ENCODE peak calls at places on chromosomes 7 and 10, in four cellular contexts. M is H9, P is H1, T is trophoblast cell. Q is an unnamed sample. For H3K79me2, the result is how much of the 10 kb centered on the place peaks cover.

GRCh38 chr7:2542924-2543871 is 12.1 kb downstream of the BRAT1 start:
- DNase-seq in M (no peak), T (no peak), P (no peak), Q (no peak)

GRCh38 chr7:64874114-64874513 is 29.0 kb upstream of the ZNF273 start:
- DNase-seq in T (no peak), P (no peak), M (no peak), Q (no peak)

GRCh38 chr10:48506147-48506917 is 98.5 kb downstream of the ARHGAP22 start:
- DNase-seq in P (peak), T (peak), M (peak), Q (peak)

GRCh38 chr7:55206235-55207029 is 158.7 kb upstream of the LANCL2 start:
- DNase-seq in M (no peak), P (no peak), T (peak), Q (no peak)

GRCh38 chr7:25772802-25773201 is 379.2 kb upstream of the NFE2L3 start:
- DNase-seq in T (no peak), P (no peak), M (no peak), Q (no peak)

GRCh38 chr7:95867309-95867708 is 95.0 kb downstream of the DYNC1I1 start:
- DNase-seq in M (peak), P (no peak), T (peak), Q (peak)

GRCh38 chr10:81957976-81958375 is 83.0 kb downstream of the NRG3 start:
- DNase-seq in T (no peak), P (no peak), M (no peak), Q (peak)

GRCh38 chr7:135151162-135151932 is 3.5 kb downstream of the TMEM140 start:
- DNase-seq in M (no peak), P (no peak), T (peak), Q (no peak)

GRCh38 chr10:71854031-71854430 is 3.0 kb upstream of the PSAP start:
- DNase-seq in P (no peak), M (no peak), T (peak), Q (no peak)

GRCh38 chr10:20004087-20004523 is 187.9 kb downstream of the PLXDC2 start:
- DNase-seq in T (peak), P (no peak), M (no peak), Q (no peak)

GRCh38 chr10:6843477-6843876 is 263.4 kb upstream of the PRKCQ start:
- DNase-seq in P (no peak), T (peak), M (no peak), Q (no peak)

GRCh38 chr10:106111241-106111640 is 1053.3 kb downstream of the SORCS1 start:
- DNase-seq in T (peak), P (no peak), M (no peak), Q (no peak)

GRCh38 chr7:87534072-87534471 is 58.6 kb upstream of the ABCB4 start:
- DNase-seq in P (no peak), T (peak), M (no peak), Q (no peak)

GRCh38 chr7:37901236-37901827 is 15.3 kb downstream of the SFRP4 start:
- DNase-seq in M (no peak), T (peak), P (no peak), Q (peak)

GRCh38 chr7:33591481-33591880 is 313.9 kb upstream of the BMPER start:
- DNase-seq in T (no peak), M (no peak), P (no peak), Q (no peak)

GRCh38 chr7:3558410-3558809 is 257.4 kb downstream of the SDK1 start:
- DNase-seq in M (no peak), P (no peak), T (no peak), Q (no peak)

GRCh38 chr10:3780056-3780765 is 4.8 kb downstream of the KLF6 start:
- DNase-seq in T (peak), M (peak), P (no peak), Q (peak)

GRCh38 chr10:79242620-79243152 is 104.6 kb upstream of the PPIF start:
- DNase-seq in T (peak), M (peak), P (peak), Q (peak)

GRCh38 chr10:44885710-44886109 is 25.4 kb upstream of the TMEM72 start:
- DNase-seq in T (no peak), M (no peak), P (no peak), Q (no peak)

GRCh38 chr7:18151419-18151818 is 123.8 kb upstream of the PRPS1L1 start:
- DNase-seq in T (no peak), P (no peak), M (no peak), Q (no peak)

GRCh38 chr7:107394301-107394700 is 75.6 kb upstream of the GPR22 start:
- DNase-seq in P (no peak), T (no peak), M (no peak), Q (no peak)

GRCh38 chr7:155787171-155787851 is 25.0 kb downstream of the SHH start:
- DNase-seq in M (no peak), T (peak), P (no peak), Q (no peak)

GRCh38 chr7:18768256-18768655 is 272.7 kb downstream of the HDAC9 start:
- DNase-seq in M (no peak), P (no peak), T (no peak), Q (no peak)

GRCh38 chr10:55550241-55550640 is 749.2 kb upstream of the PCDH15 start:
- DNase-seq in M (no peak), P (no peak), T (no peak), Q (no peak)

GRCh38 chr7:138460176-138460648 is at the start of gene TRIM24:
- DNase-seq in P (no peak), M (no peak), T (no peak), Q (no peak)

GRCh38 chr7:128883622-128884549 is 21.2 kb downstream of the ATP6V1F start:
- DNase-seq in T (peak), P (peak), M (peak), Q (peak)

GRCh38 chr10:51074238-51075028 is at the start of gene PRKG1:
- DNase-seq in P (peak), T (peak), M (peak), Q (peak)

GRCh38 chr10:79176052-79176501 is 107.3 kb downstream of the ZMIZ1 start:
- DNase-seq in T (no peak), M (no peak), P (no peak), Q (no peak)

GRCh38 chr10:117448840-117449239 is 73.6 kb upstream of the PDZD8 start:
- DNase-seq in P (no peak), T (no peak), M (no peak), Q (no peak)

GRCh38 chr7:75056476-75056875 is 17.1 kb downstream of the RCC1L start:
- DNase-seq in M (no peak), T (no peak), P (no peak), Q (no peak)

DNA sequence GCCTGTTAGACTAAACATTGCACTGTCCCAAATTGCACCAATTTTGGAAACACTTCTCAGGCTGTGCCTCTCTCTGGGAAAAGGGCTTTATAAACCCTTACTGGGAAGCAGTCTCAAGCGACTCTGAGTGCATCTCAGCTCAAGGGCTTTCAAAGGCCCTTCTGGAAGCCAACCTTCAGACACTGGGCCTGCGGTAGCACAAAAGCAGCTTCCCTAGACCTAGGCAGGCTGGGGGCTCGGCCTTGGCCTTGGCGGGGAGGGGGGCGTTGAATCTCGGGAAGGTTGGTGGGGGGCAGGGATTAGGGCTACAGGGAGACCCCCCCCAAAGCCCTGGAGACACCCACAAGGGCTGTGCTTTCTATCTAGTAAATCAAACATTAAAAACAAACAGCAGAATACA is 298.0 kb downstream of the GFRA1 start:
- DNase-seq in M (no peak), T (no peak), P (no peak), Q (no peak)
- H2BK5ac ChIP-seq in M (no peak), T (no peak), P (no peak), Q (no peak)

GRCh38 chr7:130897515-130898419 is 163.8 kb upstream of the KLF14 start:
- DNase-seq in M (no peak), T (no peak), P (no peak), Q (no peak)
- H3K79me2 ChIP-seq in M (under half), T (under half), P (under half), Q (under half)

GRCh38 chr7:67470256-67470751 is 473.7 kb downstream of the TYW1 start:
- DNase-seq in T (no peak), P (no peak), M (no peak), Q (no peak)
- H2BK5ac ChIP-seq in T (no peak), P (no peak), M (no peak), Q (no peak)

DNA sequence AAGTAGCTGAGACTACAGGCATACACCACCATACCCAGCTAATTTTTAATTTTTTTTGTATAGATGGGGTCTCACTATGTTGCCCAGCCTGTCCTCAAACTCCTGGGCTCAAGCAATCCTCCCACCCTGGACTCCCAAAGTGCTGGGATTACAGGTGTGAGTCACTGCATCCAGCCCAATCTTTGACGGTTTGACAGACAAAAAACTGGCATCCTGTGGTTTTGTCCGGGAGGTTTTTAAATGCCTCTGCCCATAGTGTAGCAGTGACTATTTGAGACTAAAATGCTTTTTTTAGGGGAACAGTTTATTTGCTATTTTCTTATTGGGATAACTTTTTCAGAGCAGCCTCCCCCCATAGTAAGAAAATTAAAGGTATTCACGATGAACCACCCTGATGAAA is 523.7 kb upstream of the GALNT17 start:
- DNase-seq in T (no peak), M (no peak), P (no peak), Q (no peak)
- H3K79me2 ChIP-seq in T (under half), M (under half), P (under half), Q (under half)

DNA sequence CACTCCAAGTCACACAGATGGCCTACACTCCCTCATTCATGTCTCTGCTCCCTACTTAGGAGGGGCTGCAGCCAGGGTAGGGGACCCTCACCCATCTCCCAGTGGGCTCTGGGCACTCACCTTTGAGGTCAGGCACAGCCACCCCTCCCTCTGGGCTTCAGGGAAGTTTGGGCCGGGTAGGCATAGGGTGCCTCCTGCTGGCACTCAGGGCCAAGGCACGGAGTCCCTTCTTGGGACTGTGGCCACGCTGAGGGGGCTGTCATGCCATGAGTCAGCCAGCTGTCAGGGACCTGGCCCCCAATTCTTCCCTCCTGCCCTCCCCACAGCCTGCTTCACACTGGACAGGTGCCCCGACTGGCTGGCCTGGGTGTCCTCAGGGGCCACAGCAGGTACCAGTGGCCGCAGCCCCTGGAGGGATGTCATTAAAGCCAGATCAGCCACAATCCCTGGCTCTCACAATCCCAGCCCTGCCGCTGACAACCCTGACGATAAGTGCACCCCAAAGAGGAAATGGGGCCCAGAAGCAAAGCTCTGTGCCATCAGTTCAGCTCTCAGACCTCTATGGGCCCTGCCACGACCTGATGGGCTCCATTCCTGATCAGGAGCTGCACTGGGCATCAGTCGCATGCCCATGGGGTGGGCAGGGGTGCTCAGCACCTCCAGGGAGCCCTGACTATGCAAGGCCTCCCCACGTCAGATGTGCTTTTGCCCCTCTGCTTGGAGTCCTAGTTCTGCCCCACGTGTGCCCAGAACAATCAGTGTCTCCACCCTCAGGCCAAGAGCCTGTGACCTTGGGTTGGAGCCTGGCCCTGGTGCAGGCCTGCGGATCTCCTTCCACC is 34.1 kb upstream of the RET start:
- DNase-seq in P (peak), T (no peak), M (peak), Q (peak)
- H2BK5ac ChIP-seq in P (no peak), T (no peak), M (no peak), Q (no peak)

DNA sequence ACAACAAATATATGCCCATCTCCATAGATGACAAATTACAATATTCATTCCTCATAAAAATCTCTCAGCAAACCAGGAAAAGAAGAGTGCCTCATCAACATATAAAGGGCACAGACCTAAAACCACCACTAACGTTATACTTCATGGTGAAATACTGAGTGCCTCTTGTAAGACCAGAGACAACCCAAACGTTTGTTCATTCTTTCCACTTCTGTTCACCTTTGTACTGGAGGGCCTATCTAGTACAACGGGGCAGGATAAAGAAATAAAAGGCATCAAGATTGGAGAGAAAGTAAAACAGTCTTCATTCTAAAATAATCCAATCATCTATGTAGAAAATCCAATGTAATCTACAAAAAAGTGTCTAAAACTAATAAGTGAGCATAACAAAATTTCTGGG is 79.1 kb downstream of the LARP4B start:
- DNase-seq in P (no peak), M (no peak), T (no peak), Q (no peak)
- H3K79me2 ChIP-seq in P (half or more), M (under half), T (under half), Q (under half)

GRCh38 chr10:29305031-29305335 is 16.1 kb downstream of the LYZL1 start:
- DNase-seq in P (no peak), T (no peak), M (no peak), Q (no peak)
- H2BK5ac ChIP-seq in P (no peak), T (peak), M (no peak), Q (no peak)

GRCh38 chr7:157396316-157397035 is 59.7 kb downstream of the DNAJB6 start:
- DNase-seq in P (no peak), M (no peak), T (no peak), Q (no peak)

GRCh38 chr7:157399086-157399687 is 62.4 kb downstream of the DNAJB6 start:
- DNase-seq in T (peak), P (no peak), M (no peak), Q (no peak)

GRCh38 chr7:157397036-157397720 is 60.4 kb downstream of the DNAJB6 start:
- DNase-seq in M (no peak), T (no peak), P (no peak), Q (no peak)

GRCh38 chr7:157400171-157400860 is 63.5 kb downstream of the DNAJB6 start:
- DNase-seq in P (no peak), T (no peak), M (no peak), Q (no peak)

GRCh38 chr7:157397751-157398691 is 61.2 kb downstream of the DNAJB6 start:
- DNase-seq in P (no peak), T (peak), M (peak), Q (peak)
- H3K79me2 ChIP-seq in P (half or more), T (under half), M (under half), Q (under half)

GRCh38 chr10:24900888-24901685 is 51.3 kb downstream of the PRTFDC1 start:
- DNase-seq in M (no peak), P (no peak), T (no peak), Q (no peak)

GRCh38 chr10:24898501-24898900 is 53.9 kb downstream of the PRTFDC1 start:
- DNase-seq in T (no peak), P (no peak), M (no peak), Q (no peak)

GRCh38 chr10:24901686-24902399 is 50.6 kb downstream of the PRTFDC1 start:
- DNase-seq in P (no peak), T (no peak), M (no peak), Q (peak)

GRCh38 chr10:24897326-24897926 is 55.0 kb downstream of the PRTFDC1 start:
- DNase-seq in P (no peak), M (no peak), T (peak), Q (peak)

DNA sequence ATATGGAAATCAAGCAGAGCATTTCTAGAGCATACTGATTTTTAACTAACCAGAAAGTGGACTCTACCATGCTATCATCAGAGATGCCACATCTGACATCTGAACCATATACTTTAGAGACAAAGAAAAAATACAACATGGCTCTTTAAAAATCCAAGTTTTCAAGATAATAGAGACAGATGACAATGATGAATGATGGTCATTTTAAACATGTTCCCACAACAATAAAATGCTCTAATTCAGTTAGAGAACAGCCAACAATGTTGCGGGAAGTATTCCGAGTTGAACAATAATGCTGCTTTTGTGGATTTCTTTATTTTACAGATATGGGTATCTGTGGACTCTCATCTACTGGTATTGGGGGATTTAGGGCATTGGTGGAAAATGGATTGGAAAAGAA is 52.8 kb downstream of the PRTFDC1 start:
- DNase-seq in P (no peak), T (no peak), M (no peak), Q (no peak)
- H2BK5ac ChIP-seq in P (no peak), T (no peak), M (no peak), Q (no peak)

DNA sequence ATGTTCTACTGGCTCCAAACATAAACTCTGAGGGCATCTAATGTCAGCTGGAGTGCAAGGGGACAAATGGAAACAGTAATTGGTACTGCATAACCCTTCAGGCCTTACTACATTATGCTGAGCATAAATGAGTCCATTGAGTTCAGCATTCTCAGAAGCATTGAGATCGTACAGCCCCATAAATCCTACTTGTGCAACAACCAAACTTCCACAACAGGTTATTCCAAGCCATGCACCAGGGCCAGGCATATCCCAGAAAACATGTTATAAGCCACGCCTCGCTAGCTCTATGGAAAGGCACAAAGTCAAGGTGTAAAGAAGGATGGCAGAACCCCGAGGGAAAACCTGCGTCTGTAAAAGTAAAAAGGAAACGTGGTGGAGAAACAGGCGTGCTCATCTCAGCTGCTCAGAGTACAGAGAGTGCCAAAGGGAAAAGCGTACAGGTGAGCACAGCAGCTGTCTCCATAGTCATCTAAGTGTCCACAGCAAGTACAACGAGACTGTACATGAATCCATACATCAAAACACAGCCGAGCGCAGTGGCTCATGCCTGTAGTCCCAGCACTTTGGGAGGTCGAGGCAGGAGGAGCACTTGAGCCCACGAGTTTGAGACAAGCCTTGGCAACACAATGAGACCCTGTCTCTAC is 124.6 kb downstream of the PARD3 start:
- DNase-seq in T (no peak), M (no peak), P (no peak), Q (no peak)
- H3K79me2 ChIP-seq in T (under half), M (under half), P (half or more), Q (under half)